ENCODE peak calls at places on chromosomes 2 and 18, in four cellular contexts. Q is K562, S is brain microvascular endothelial cell, Y is right lobe of liver. O is an unnamed sample.

GRCh38 chr2:201701591-201701990 is 3.1 kb upstream of the MPP4 start:
- DNase-seq in Q (no peak), S (no peak), Y (no peak), O (no peak)

GRCh38 chr18:361941-362913 is 94.4 kb upstream of the THOC1 start:
- DNase-seq in Q (no peak), S (peak; percentile 77), Y (no peak), O (no peak)

GRCh38 chr2:96400049-96401000 is 64.8 kb downstream of the NCAPH start:
- DNase-seq in Q (no peak), S (no peak), Y (no peak), O (no peak)

GRCh38 chr2:47805850-47806249 is 22.9 kb downstream of the MSH6 start:
- DNase-seq in Q (no peak), S (no peak), Y (no peak), O (no peak)

GRCh38 chr18:30358545-30358944 is 684.0 kb downstream of the DSC3 start:
- DNase-seq in Q (no peak), S (no peak), Y (no peak), O (no peak)

GRCh38 chr2:31302940-31303563 is 69.1 kb downstream of the EHD3 start:
- DNase-seq in Q (no peak), S (no peak), Y (no peak), O (no peak)

GRCh38 chr2:127208313-127208712 is 11.8 kb downstream of the CYP27C1 start:
- DNase-seq in Q (no peak), S (no peak), Y (no peak), O (no peak)

GRCh38 chr18:475202-475624 is 25.3 kb downstream of the COLEC12 start:
- DNase-seq in Q (no peak), S (peak; percentile 58), Y (no peak), O (no peak)

GRCh38 chr2:236887519-236887918 is 198.2 kb upstream of the COPS8 start:
- DNase-seq in Q (no peak), S (peak; percentile 66), Y (no peak), O (no peak)

GRCh38 chr2:104332733-104333132 is 521.2 kb upstream of the POU3F3 start:
- DNase-seq in Q (no peak), S (no peak), Y (no peak), O (no peak)

GRCh38 chr18:37698508-37699035 is 133.0 kb upstream of the CELF4 start:
- DNase-seq in Q (no peak), S (no peak), Y (no peak), O (no peak)

GRCh38 chr2:236286866-236287545 is 22.8 kb upstream of the ASB18 start:
- DNase-seq in Q (no peak), S (peak; percentile 18), Y (no peak), O (no peak)

GRCh38 chr18:45775726-45776125 is 49.7 kb upstream of the SIGLEC15 start:
- DNase-seq in Q (no peak), S (no peak), Y (no peak), O (no peak)

GRCh38 chr2:54579682-54580349 is 123.7 kb downstream of the SPTBN1 start:
- DNase-seq in Q (no peak), S (no peak), Y (no peak), O (peak; percentile 54)

GRCh38 chr2:165357758-165358157 is 111.7 kb upstream of the CSRNP3 start:
- DNase-seq in Q (no peak), S (peak; percentile 71), Y (no peak), O (no peak)

DNA sequence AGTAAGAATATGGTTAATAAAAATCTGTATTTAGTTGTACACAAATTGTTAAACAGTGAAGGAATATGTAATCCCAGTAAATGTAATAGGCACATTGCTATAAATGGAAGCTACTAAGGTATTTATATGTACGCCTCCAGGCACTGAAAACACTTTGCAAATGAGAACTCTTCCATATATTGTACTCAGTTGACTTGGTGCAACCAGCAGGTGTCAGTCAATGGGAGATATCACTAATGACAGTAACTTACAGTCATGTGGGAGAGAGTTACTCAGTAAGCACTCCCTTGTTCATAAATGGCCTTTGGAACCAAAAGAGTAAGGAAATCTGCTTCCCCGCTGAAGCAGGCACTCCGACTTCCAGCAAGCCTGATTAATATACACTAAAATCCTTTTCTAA is 5.9 kb downstream of the MDH1 start:
- DNase-seq in Q (no peak), S (no peak), Y (no peak), O (no peak)
- TF ChIP-seq CTCF in Q (no peak), S (no peak), Y (no peak), O (peak; percentile 14)

GRCh38 chr2:131142849-131143248 is 37.7 kb downstream of the PLEKHB2 start:
- DNase-seq in Q (no peak), S (no peak), Y (no peak), O (no peak)

GRCh38 chr2:131146749-131147148 is 41.6 kb downstream of the PLEKHB2 start:
- DNase-seq in Q (no peak), S (no peak), Y (no peak), O (no peak)

GRCh38 chr2:131146255-131146654 is 41.1 kb downstream of the PLEKHB2 start:
- DNase-seq in Q (no peak), S (no peak), Y (no peak), O (no peak)

GRCh38 chr2:131143803-131144202 is 38.7 kb downstream of the PLEKHB2 start:
- DNase-seq in Q (no peak), S (peak; percentile 28), Y (no peak), O (no peak)

GRCh38 chr2:131145040-131145439 is 39.9 kb downstream of the PLEKHB2 start:
- DNase-seq in Q (no peak), S (no peak), Y (no peak), O (no peak)
- H3K36me3 ChIP-seq in Q (peaks cover 90% of the 10 kb centered on the region), S (peaks cover 35% of the 10 kb centered on the region), Y (peaks cover 8% of the 10 kb centered on the region), O (peaks cover 14% of the 10 kb centered on the region)

GRCh38 chr2:240733803-240734495 is 42.3 kb downstream of the AQP12A start:
- DNase-seq in Q (no peak), S (no peak), Y (no peak), O (no peak)

GRCh38 chr2:240731327-240731626 is 39.6 kb downstream of the AQP12A start:
- DNase-seq in Q (no peak), S (no peak), Y (no peak), O (no peak)

GRCh38 chr2:240734756-240735155 is 43.1 kb downstream of the AQP12A start:
- DNase-seq in Q (no peak), S (no peak), Y (no peak), O (no peak)

GRCh38 chr2:240732184-240732583 is 40.5 kb downstream of the AQP12A start:
- DNase-seq in Q (no peak), S (no peak), Y (no peak), O (no peak)

DNA sequence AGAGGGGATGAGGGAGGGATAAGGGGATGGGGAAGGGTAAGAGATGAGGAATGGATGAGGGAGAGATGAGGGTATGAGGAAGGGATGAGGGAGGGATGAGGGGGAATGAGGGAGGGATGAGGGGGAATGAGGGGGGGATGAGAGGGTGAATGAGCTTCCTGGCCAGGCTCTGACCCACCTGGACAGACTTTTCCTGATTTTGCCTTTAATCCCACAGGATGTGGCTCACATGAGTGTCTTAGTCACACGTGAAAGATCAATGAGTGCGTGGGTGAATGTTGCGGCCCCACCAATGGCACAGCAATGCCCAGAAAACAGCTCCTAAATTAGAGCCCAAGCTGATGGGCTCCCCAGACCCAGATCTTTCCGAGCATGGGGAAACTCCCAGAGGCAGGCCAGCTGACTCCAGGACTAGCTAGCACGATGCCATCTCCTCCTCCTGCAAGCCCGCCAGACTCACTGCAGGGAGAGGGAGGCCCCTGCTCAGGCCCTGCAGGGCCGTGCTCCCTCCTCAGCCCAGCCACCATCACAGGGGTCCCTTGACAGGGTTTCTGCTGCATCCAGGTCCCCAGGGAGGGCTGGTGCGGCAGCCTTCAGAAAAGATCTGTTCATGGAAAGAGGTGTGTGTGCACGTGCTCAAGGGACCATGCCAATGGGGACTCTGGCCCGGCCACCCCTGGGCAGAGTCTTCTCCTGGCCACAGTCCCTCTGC is 41.4 kb downstream of the AQP12A start:
- DNase-seq in Q (no peak), S (no peak), Y (no peak), O (no peak)
- TF ChIP-seq CTCF in Q (no peak), S (no peak), Y (no peak), O (no peak)

DNA sequence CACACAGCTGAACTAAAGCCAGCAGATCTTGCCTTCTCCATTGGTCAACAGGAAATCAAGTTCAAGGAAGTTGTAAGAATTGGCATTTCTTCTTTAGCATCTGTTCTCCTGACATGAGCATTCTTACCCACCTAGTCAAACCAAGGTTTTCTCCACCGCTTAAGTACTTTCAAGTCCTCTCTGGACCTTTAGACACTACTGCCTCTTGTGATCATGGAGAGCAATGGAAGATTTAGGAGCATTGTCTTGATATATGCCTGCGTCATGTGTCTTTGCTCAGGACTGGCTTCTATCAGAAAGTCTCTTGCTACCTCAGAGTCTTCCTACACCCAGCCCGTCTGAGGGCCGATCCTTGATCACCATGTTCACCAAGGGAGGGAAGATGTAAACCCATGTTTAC is 262.2 kb downstream of the PHLPP1 start:
- DNase-seq in Q (no peak), S (no peak), Y (no peak), O (no peak)
- H3K36me3 ChIP-seq in Q (peaks cover 12% of the 10 kb centered on the region), S (peaks cover 2% of the 10 kb centered on the region), Y (no peaks in the 10 kb centered on the region), O (no peaks in the 10 kb centered on the region)

O was measured in GM06990.